ENCODE peak calls at places on chromosome 6, in six cellular contexts. One of them, this sample, is unnamed.

GRCh38 chr6:110822248-110822647 is 7.0 kb upstream of the CDK19 start:
- DNase-seq in BE2C: no peak
- DNase-seq in Right ventricle myocardium superior: no peak
- DNase-seq in MV-4-11: no peak
- DNase-seq in GM19239: no peak
- DNase-seq in tibial artery: no peak
- DNase-seq in this sample: peak

GRCh38 chr6:137291441-137291840 is 72.3 kb upstream of the IFNGR1 start:
- DNase-seq in BE2C: no peak
- DNase-seq in Right ventricle myocardium superior: peak
- DNase-seq in MV-4-11: peak
- DNase-seq in GM19239: no peak
- DNase-seq in tibial artery: peak
- DNase-seq in this sample: peak

GRCh38 chr6:13427838-13428527 is 59.4 kb downstream of the GFOD1 start:
- DNase-seq in BE2C: no peak
- DNase-seq in Right ventricle myocardium superior: no peak
- DNase-seq in MV-4-11: peak
- DNase-seq in GM19239: no peak
- DNase-seq in tibial artery: no peak
- DNase-seq in this sample: no peak

GRCh38 chr6:25968769-25969168 is 6.2 kb downstream of the TRIM38 start:
- DNase-seq in BE2C: no peak
- DNase-seq in Right ventricle myocardium superior: no peak
- DNase-seq in MV-4-11: no peak
- DNase-seq in GM19239: no peak
- DNase-seq in tibial artery: no peak
- DNase-seq in this sample: no peak

GRCh38 chr6:4319992-4320683 is 184.8 kb upstream of the ECI2 start:
- DNase-seq in BE2C: no peak
- DNase-seq in Right ventricle myocardium superior: no peak
- DNase-seq in MV-4-11: peak
- DNase-seq in GM19239: no peak
- DNase-seq in tibial artery: no peak
- DNase-seq in this sample: peak

GRCh38 chr6:73803562-73804221 is 107.7 kb downstream of the CD109 start:
- DNase-seq in BE2C: peak
- DNase-seq in Right ventricle myocardium superior: peak
- DNase-seq in MV-4-11: peak
- DNase-seq in GM19239: no peak
- DNase-seq in tibial artery: no peak
- DNase-seq in this sample: peak

GRCh38 chr6:113813207-113813606 is 43.9 kb upstream of the MARCKS start:
- DNase-seq in BE2C: no peak
- DNase-seq in Right ventricle myocardium superior: no peak
- DNase-seq in MV-4-11: no peak
- DNase-seq in GM19239: no peak
- DNase-seq in tibial artery: no peak
- DNase-seq in this sample: peak

GRCh38 chr6:53761036-53761435 is 33.8 kb upstream of the LRRC1 start:
- DNase-seq in BE2C: no peak
- DNase-seq in Right ventricle myocardium superior: no peak
- DNase-seq in MV-4-11: no peak
- DNase-seq in GM19239: no peak
- DNase-seq in tibial artery: no peak
- DNase-seq in this sample: peak

GRCh38 chr6:118668761-118669411 is 17.5 kb upstream of the CEP85L start:
- DNase-seq in BE2C: no peak
- DNase-seq in Right ventricle myocardium superior: no peak
- DNase-seq in MV-4-11: no peak
- DNase-seq in GM19239: no peak
- DNase-seq in tibial artery: no peak
- DNase-seq in this sample: peak

GRCh38 chr6:64895945-64896344 is 811.1 kb downstream of the EYS start:
- DNase-seq in BE2C: no peak
- DNase-seq in Right ventricle myocardium superior: no peak
- DNase-seq in MV-4-11: no peak
- DNase-seq in GM19239: no peak
- DNase-seq in tibial artery: no peak
- DNase-seq in this sample: no peak

This sample was measured in EH.